ENCODE peak calls at places on chromosomes 16 and 17, in seven cellular contexts. One of them, this sample, is unnamed.

GRCh38 chr16:52546291-52546941 is 527 bp downstream of the TOX3 start:
- DNase-seq in omental fat pad: no peak
- DNase-seq in gastrocnemius medialis: no peak
- DNase-seq in Peyer's patch: peak
- DNase-seq in CD8-positive, alpha-beta T cell: no peak
- DNase-seq in neural crest cell: no peak
- DNase-seq in sigmoid colon: no peak
- DNase-seq in this sample: no peak

GRCh38 chr16:64596196-64596595 is 525.7 kb downstream of the CDH11 start:
- DNase-seq in Peyer's patch: no peak
- DNase-seq in neural crest cell: no peak
- DNase-seq in omental fat pad: no peak
- DNase-seq in CD8-positive, alpha-beta T cell: no peak
- DNase-seq in sigmoid colon: no peak
- DNase-seq in gastrocnemius medialis: no peak
- DNase-seq in this sample: no peak

GRCh38 chr16:48126801-48127644 is 28.8 kb downstream of the ABCC12 start:
- DNase-seq in Peyer's patch: no peak
- DNase-seq in sigmoid colon: no peak
- DNase-seq in CD8-positive, alpha-beta T cell: no peak
- DNase-seq in omental fat pad: no peak
- DNase-seq in gastrocnemius medialis: peak
- DNase-seq in neural crest cell: no peak
- DNase-seq in this sample: no peak

GRCh38 chr16:51592013-51592501 is 441.0 kb upstream of the SALL1 start:
- DNase-seq in gastrocnemius medialis: no peak
- DNase-seq in Peyer's patch: no peak
- DNase-seq in CD8-positive, alpha-beta T cell: no peak
- DNase-seq in sigmoid colon: no peak
- DNase-seq in omental fat pad: no peak
- DNase-seq in neural crest cell: no peak
- DNase-seq in this sample: no peak

GRCh38 chr17:78258323-78259229 is 27.1 kb downstream of the TMEM235 start:
- DNase-seq in gastrocnemius medialis: peak
- DNase-seq in CD8-positive, alpha-beta T cell: peak
- DNase-seq in omental fat pad: no peak
- DNase-seq in sigmoid colon: no peak
- DNase-seq in neural crest cell: no peak
- DNase-seq in Peyer's patch: no peak
- DNase-seq in this sample: no peak

GRCh38 chr17:48626470-48627241 is 498 bp upstream of the HOXB9 start:
- DNase-seq in Peyer's patch: peak
- DNase-seq in sigmoid colon: no peak
- DNase-seq in CD8-positive, alpha-beta T cell: peak
- DNase-seq in neural crest cell: no peak
- DNase-seq in gastrocnemius medialis: no peak
- DNase-seq in omental fat pad: peak
- DNase-seq in this sample: no peak

GRCh38 chr16:58201163-58201562 is 3.3 kb upstream of the CSNK2A2 start:
- DNase-seq in Peyer's patch: no peak
- DNase-seq in gastrocnemius medialis: no peak
- DNase-seq in sigmoid colon: no peak
- DNase-seq in omental fat pad: no peak
- DNase-seq in neural crest cell: no peak
- DNase-seq in CD8-positive, alpha-beta T cell: no peak
- DNase-seq in this sample: no peak

GRCh38 chr17:13510062-13510461 is 91.7 kb downstream of the HS3ST3A1 start:
- DNase-seq in Peyer's patch: no peak
- DNase-seq in omental fat pad: no peak
- DNase-seq in neural crest cell: no peak
- DNase-seq in sigmoid colon: no peak
- DNase-seq in gastrocnemius medialis: no peak
- DNase-seq in CD8-positive, alpha-beta T cell: no peak
- DNase-seq in this sample: no peak

GRCh38 chr17:52157161-52157560 is 1.4 kb downstream of the CA10 start:
- DNase-seq in neural crest cell: no peak
- DNase-seq in CD8-positive, alpha-beta T cell: no peak
- DNase-seq in omental fat pad: no peak
- DNase-seq in Peyer's patch: no peak
- DNase-seq in gastrocnemius medialis: no peak
- DNase-seq in sigmoid colon: no peak
- DNase-seq in this sample: no peak

GRCh38 chr16:47928008-47928407 is 227.8 kb downstream of the ABCC12 start:
- DNase-seq in CD8-positive, alpha-beta T cell: no peak
- DNase-seq in gastrocnemius medialis: no peak
- DNase-seq in Peyer's patch: no peak
- DNase-seq in sigmoid colon: no peak
- DNase-seq in omental fat pad: no peak
- DNase-seq in neural crest cell: no peak
- DNase-seq in this sample: no peak

GRCh38 chr16:78096386-78096785 is 3.1 kb upstream of the WWOX start:
- DNase-seq in Peyer's patch: no peak
- DNase-seq in sigmoid colon: no peak
- DNase-seq in gastrocnemius medialis: no peak
- DNase-seq in omental fat pad: no peak
- DNase-seq in CD8-positive, alpha-beta T cell: no peak
- DNase-seq in neural crest cell: no peak
- DNase-seq in this sample: no peak

GRCh38 chr16:87375426-87376135 is 8.0 kb downstream of the FBXO31 start:
- DNase-seq in sigmoid colon: no peak
- DNase-seq in Peyer's patch: no peak
- DNase-seq in omental fat pad: no peak
- DNase-seq in CD8-positive, alpha-beta T cell: no peak
- DNase-seq in neural crest cell: no peak
- DNase-seq in gastrocnemius medialis: peak
- DNase-seq in this sample: no peak

GRCh38 chr16:89071686-89072182 is 21.9 kb upstream of the ACSF3 start:
- DNase-seq in omental fat pad: no peak
- DNase-seq in Peyer's patch: no peak
- DNase-seq in gastrocnemius medialis: no peak
- DNase-seq in CD8-positive, alpha-beta T cell: no peak
- DNase-seq in sigmoid colon: no peak
- DNase-seq in neural crest cell: no peak
- DNase-seq in this sample: no peak

GRCh38 chr16:86578499-86579267 is at the start of gene FOXL1:
- DNase-seq in Peyer's patch: no peak
- DNase-seq in CD8-positive, alpha-beta T cell: no peak
- DNase-seq in omental fat pad: no peak
- DNase-seq in gastrocnemius medialis: no peak
- DNase-seq in neural crest cell: peak
- DNase-seq in sigmoid colon: no peak
- DNase-seq in this sample: no peak

GRCh38 chr17:61335845-61336655 is 63.6 kb upstream of the TBX2 start:
- DNase-seq in CD8-positive, alpha-beta T cell: no peak
- DNase-seq in neural crest cell: no peak
- DNase-seq in Peyer's patch: no peak
- DNase-seq in omental fat pad: no peak
- DNase-seq in gastrocnemius medialis: no peak
- DNase-seq in sigmoid colon: no peak
- DNase-seq in this sample: no peak

GRCh38 chr16:58670946-58671583 is 13.5 kb downstream of the SLC38A7 start:
- DNase-seq in neural crest cell: no peak
- DNase-seq in sigmoid colon: no peak
- DNase-seq in Peyer's patch: no peak
- DNase-seq in gastrocnemius medialis: no peak
- DNase-seq in omental fat pad: no peak
- DNase-seq in CD8-positive, alpha-beta T cell: no peak
- DNase-seq in this sample: no peak

GRCh38 chr16:89422527-89422904 is 67.8 kb downstream of the ANKRD11 start:
- DNase-seq in CD8-positive, alpha-beta T cell: no peak
- DNase-seq in neural crest cell: no peak
- DNase-seq in gastrocnemius medialis: peak
- DNase-seq in sigmoid colon: no peak
- DNase-seq in Peyer's patch: no peak
- DNase-seq in omental fat pad: no peak
- DNase-seq in this sample: no peak

DNA sequence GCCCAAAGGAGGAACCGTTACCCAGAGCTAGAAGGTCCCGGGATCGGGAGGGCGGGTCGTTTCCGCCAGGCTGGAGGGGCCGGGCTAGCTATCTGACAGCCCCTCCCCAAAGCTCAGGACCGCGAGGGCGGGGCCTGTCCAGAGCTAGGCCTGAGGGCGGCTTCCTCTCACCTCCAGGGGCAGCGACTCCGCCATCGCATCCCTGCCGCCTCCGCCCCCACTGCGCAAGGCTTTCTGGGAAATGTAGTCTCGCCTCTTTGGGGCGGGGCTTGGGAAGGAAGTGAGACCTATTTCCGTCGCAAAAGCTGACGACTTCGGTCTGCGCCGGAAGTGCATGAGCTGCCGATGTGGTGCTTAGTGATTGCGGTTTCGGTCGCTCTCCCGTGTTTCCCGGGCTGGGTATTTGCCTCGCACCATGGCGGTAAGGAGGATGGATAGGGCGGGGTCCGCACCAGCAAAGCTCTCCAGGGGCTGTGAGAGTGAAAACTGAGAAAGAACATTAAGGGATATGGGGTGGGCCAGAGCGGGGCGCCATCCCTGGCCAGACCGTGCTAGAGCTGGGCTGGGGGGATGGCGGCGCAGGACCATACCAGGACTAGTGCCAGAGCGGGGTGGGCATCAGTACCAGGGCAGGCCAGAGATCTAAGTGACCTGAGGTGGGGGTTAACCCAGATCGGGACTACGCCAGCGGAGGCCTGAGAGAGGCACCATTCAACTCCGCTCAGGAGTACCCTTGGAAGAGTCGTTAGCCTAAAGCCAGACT is at the start of gene TMEM208:
- DNase-seq in omental fat pad: peak
- DNase-seq in sigmoid colon: peak
- DNase-seq in neural crest cell: peak
- DNase-seq in CD8-positive, alpha-beta T cell: peak
- DNase-seq in gastrocnemius medialis: peak
- DNase-seq in Peyer's patch: peak
- DNase-seq in this sample: peak
- TF ChIP-seq CTCF in omental fat pad: no peak
- TF ChIP-seq CTCF in sigmoid colon: no peak
- TF ChIP-seq CTCF in neural crest cell: no peak
- TF ChIP-seq CTCF in CD8-positive, alpha-beta T cell: no peak
- TF ChIP-seq CTCF in gastrocnemius medialis: peak
- TF ChIP-seq CTCF in Peyer's patch: peak
- TF ChIP-seq CTCF in this sample: peak

GRCh38 chr17:8082312-8082711 is 5.2 kb downstream of the ALOX12B start:
- DNase-seq in sigmoid colon: no peak
- DNase-seq in Peyer's patch: no peak
- DNase-seq in neural crest cell: no peak
- DNase-seq in CD8-positive, alpha-beta T cell: no peak
- DNase-seq in omental fat pad: no peak
- DNase-seq in gastrocnemius medialis: no peak
- DNase-seq in this sample: no peak

GRCh38 chr17:8081876-8082275 is 5.6 kb downstream of the ALOX12B start:
- DNase-seq in neural crest cell: no peak
- DNase-seq in omental fat pad: no peak
- DNase-seq in gastrocnemius medialis: no peak
- DNase-seq in Peyer's patch: no peak
- DNase-seq in CD8-positive, alpha-beta T cell: no peak
- DNase-seq in sigmoid colon: no peak
- DNase-seq in this sample: no peak

GRCh38 chr17:8079291-8080207 is 8.0 kb downstream of the ALOX12B start:
- DNase-seq in sigmoid colon: peak
- DNase-seq in omental fat pad: peak
- DNase-seq in Peyer's patch: peak
- DNase-seq in neural crest cell: peak
- DNase-seq in gastrocnemius medialis: peak
- DNase-seq in CD8-positive, alpha-beta T cell: peak
- DNase-seq in this sample: peak

GRCh38 chr17:8080799-8081219 is 6.7 kb downstream of the ALOX12B start:
- DNase-seq in neural crest cell: no peak
- DNase-seq in sigmoid colon: no peak
- DNase-seq in CD8-positive, alpha-beta T cell: no peak
- DNase-seq in gastrocnemius medialis: no peak
- DNase-seq in omental fat pad: no peak
- DNase-seq in Peyer's patch: no peak
- DNase-seq in this sample: no peak

DNA sequence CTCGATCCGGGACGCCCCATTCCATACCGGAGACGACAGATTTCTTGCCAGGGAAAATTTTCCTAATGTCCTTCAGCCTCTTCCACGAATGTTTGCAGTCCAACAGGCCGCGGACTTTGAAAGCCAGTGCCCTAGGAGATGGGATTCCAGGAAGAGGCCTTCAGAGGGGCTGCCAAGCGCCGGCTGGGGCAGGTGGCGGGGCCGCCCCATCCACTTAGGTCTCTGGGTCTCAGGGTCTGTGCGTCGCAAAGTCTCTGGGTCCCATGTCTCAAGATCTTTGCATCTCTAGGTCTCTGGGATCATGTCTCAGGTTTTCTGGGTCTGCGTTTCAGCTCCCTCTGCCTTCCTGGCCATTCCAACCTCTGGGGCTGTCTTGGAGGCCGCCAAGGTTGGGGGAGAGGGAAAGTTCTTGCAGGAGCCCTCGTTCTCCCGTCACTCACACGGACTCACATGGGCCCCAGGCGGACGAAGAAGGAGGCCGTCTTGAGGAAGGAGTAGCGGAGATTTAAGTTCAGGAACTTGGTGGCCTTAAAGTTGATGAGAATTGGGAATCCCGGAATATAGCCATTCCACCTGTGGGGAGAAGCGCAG is 7.2 kb downstream of the ALOX12B start:
- DNase-seq in gastrocnemius medialis: no peak
- DNase-seq in omental fat pad: no peak
- DNase-seq in CD8-positive, alpha-beta T cell: no peak
- DNase-seq in sigmoid colon: no peak
- DNase-seq in Peyer's patch: no peak
- DNase-seq in neural crest cell: no peak
- DNase-seq in this sample: no peak
- TF ChIP-seq CTCF in gastrocnemius medialis: no peak
- TF ChIP-seq CTCF in omental fat pad: no peak
- TF ChIP-seq CTCF in CD8-positive, alpha-beta T cell: no peak
- TF ChIP-seq CTCF in sigmoid colon: no peak
- TF ChIP-seq CTCF in Peyer's patch: no peak
- TF ChIP-seq CTCF in neural crest cell: peak
- TF ChIP-seq CTCF in this sample: no peak

DNA sequence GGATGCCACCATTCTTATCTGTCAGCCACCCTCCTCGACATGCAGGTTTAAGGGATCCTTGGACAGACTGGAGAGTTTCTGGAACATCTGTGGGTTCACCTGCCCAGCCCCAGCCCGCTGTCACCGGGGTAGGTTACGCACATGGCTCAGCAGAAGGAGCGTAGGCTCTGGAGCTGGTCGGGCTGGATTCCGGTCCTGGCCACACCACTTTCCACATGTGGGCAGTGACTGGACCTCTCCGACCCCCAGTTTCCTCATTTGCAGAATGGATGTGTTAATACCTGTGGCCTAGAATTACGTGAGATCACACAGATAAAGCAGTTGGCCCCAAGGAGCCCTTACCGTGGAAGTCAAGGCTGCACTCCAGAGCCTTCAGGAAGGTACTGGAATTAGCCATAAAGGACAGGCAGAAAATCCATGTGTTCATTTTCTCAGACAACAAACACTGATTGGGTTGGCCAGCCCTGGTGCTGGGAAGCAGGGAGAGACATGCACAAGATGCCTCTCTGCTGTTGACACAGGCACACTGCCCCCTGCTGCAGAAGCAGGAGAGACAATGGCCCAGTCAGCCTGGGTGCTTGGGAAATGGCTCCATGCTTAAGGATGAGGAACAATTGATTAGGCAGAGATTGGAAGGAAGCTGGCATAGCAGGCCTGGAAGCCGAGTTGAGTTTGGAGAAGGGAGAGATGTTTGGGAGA is 58.8 kb downstream of the SF3B3 start:
- DNase-seq in omental fat pad: no peak
- DNase-seq in neural crest cell: no peak
- DNase-seq in sigmoid colon: no peak
- DNase-seq in CD8-positive, alpha-beta T cell: no peak
- DNase-seq in gastrocnemius medialis: no peak
- DNase-seq in Peyer's patch: no peak
- DNase-seq in this sample: no peak
- TF ChIP-seq CTCF in omental fat pad: no peak
- TF ChIP-seq CTCF in neural crest cell: peak
- TF ChIP-seq CTCF in sigmoid colon: no peak
- TF ChIP-seq CTCF in CD8-positive, alpha-beta T cell: no peak
- TF ChIP-seq CTCF in gastrocnemius medialis: no peak
- TF ChIP-seq CTCF in Peyer's patch: no peak
- TF ChIP-seq CTCF in this sample: peak

GRCh38 chr17:223723-224471 is 42.4 kb upstream of the DOC2B start:
- DNase-seq in neural crest cell: no peak
- DNase-seq in sigmoid colon: peak
- DNase-seq in Peyer's patch: no peak
- DNase-seq in omental fat pad: no peak
- DNase-seq in gastrocnemius medialis: no peak
- DNase-seq in CD8-positive, alpha-beta T cell: no peak
- DNase-seq in this sample: no peak
- TF ChIP-seq CTCF in neural crest cell: no peak
- TF ChIP-seq CTCF in sigmoid colon: no peak
- TF ChIP-seq CTCF in Peyer's patch: no peak
- TF ChIP-seq CTCF in omental fat pad: no peak
- TF ChIP-seq CTCF in gastrocnemius medialis: no peak
- TF ChIP-seq CTCF in CD8-positive, alpha-beta T cell: no peak
- TF ChIP-seq CTCF in this sample: no peak

This sample was measured in progenitor cell of endocrine pancreas.